ENCODE peak calls at places on chromosome 22, in eight cellular contexts. One of them, this sample, is unnamed.

GRCh38 chr22:50161508-50162390 is 8.8 kb upstream of the PANX2 start:
- DNase-seq in skeletal muscle cell: no peak
- DNase-seq in PC-3: no peak
- DNase-seq in left lobe of liver: no peak
- DNase-seq in HuH-7: no peak
- DNase-seq in MG63: no peak
- DNase-seq in stimulated activated CD4-positive, alpha-beta T cell treated with anti-CD3 and anti-CD28 coated beads, Interleukin-4, amount 100 ng/mL, for 24 hours: no peak
- DNase-seq in activated CD8-positive, alpha-beta memory T cell treated with anti-CD3 and anti-CD28 coated beads, Interleukin-2, amount 50 U/mL, for 48 hours: no peak
- DNase-seq in this sample: no peak

GRCh38 chr22:43288807-43289417 is 54.3 kb downstream of the SCUBE1 start:
- DNase-seq in MG63: no peak
- DNase-seq in stimulated activated CD4-positive, alpha-beta T cell treated with anti-CD3 and anti-CD28 coated beads, Interleukin-4, amount 100 ng/mL, for 24 hours: no peak
- DNase-seq in HuH-7: no peak
- DNase-seq in skeletal muscle cell: no peak
- DNase-seq in left lobe of liver: no peak
- DNase-seq in PC-3: no peak
- DNase-seq in activated CD8-positive, alpha-beta memory T cell treated with anti-CD3 and anti-CD28 coated beads, Interleukin-2, amount 50 U/mL, for 48 hours: no peak
- DNase-seq in this sample: no peak

GRCh38 chr22:19133561-19133960 is 2.5 kb downstream of the TSSK2 start:
- DNase-seq in PC-3: no peak
- DNase-seq in skeletal muscle cell: no peak
- DNase-seq in activated CD8-positive, alpha-beta memory T cell treated with anti-CD3 and anti-CD28 coated beads, Interleukin-2, amount 50 U/mL, for 48 hours: no peak
- DNase-seq in MG63: no peak
- DNase-seq in left lobe of liver: no peak
- DNase-seq in stimulated activated CD4-positive, alpha-beta T cell treated with anti-CD3 and anti-CD28 coated beads, Interleukin-4, amount 100 ng/mL, for 24 hours: no peak
- DNase-seq in HuH-7: no peak
- DNase-seq in this sample: no peak

GRCh38 chr22:48481748-48482147 is 1345.9 kb downstream of the BRD1 start:
- DNase-seq in left lobe of liver: peak; percentile 3
- DNase-seq in MG63: no peak
- DNase-seq in stimulated activated CD4-positive, alpha-beta T cell treated with anti-CD3 and anti-CD28 coated beads, Interleukin-4, amount 100 ng/mL, for 24 hours: no peak
- DNase-seq in PC-3: no peak
- DNase-seq in HuH-7: no peak
- DNase-seq in activated CD8-positive, alpha-beta memory T cell treated with anti-CD3 and anti-CD28 coated beads, Interleukin-2, amount 50 U/mL, for 48 hours: no peak
- DNase-seq in skeletal muscle cell: no peak
- DNase-seq in this sample: no peak

GRCh38 chr22:33194529-33194928 is 136.3 kb upstream of the SYN3 start:
- DNase-seq in PC-3: no peak
- DNase-seq in skeletal muscle cell: no peak
- DNase-seq in activated CD8-positive, alpha-beta memory T cell treated with anti-CD3 and anti-CD28 coated beads, Interleukin-2, amount 50 U/mL, for 48 hours: no peak
- DNase-seq in HuH-7: no peak
- DNase-seq in MG63: no peak
- DNase-seq in stimulated activated CD4-positive, alpha-beta T cell treated with anti-CD3 and anti-CD28 coated beads, Interleukin-4, amount 100 ng/mL, for 24 hours: no peak
- DNase-seq in left lobe of liver: no peak
- DNase-seq in this sample: no peak

GRCh38 chr22:17199131-17199731 is 20.0 kb downstream of the ADA2 start:
- DNase-seq in skeletal muscle cell: peak; percentile 5
- DNase-seq in left lobe of liver: no peak
- DNase-seq in HuH-7: no peak
- DNase-seq in MG63: no peak
- DNase-seq in PC-3: no peak
- DNase-seq in stimulated activated CD4-positive, alpha-beta T cell treated with anti-CD3 and anti-CD28 coated beads, Interleukin-4, amount 100 ng/mL, for 24 hours: no peak
- DNase-seq in activated CD8-positive, alpha-beta memory T cell treated with anti-CD3 and anti-CD28 coated beads, Interleukin-2, amount 50 U/mL, for 48 hours: no peak
- DNase-seq in this sample: peak; percentile 89

GRCh38 chr22:19912236-19912999 is 29.2 kb upstream of the COMT start:
- DNase-seq in HuH-7: no peak
- DNase-seq in PC-3: no peak
- DNase-seq in stimulated activated CD4-positive, alpha-beta T cell treated with anti-CD3 and anti-CD28 coated beads, Interleukin-4, amount 100 ng/mL, for 24 hours: no peak
- DNase-seq in MG63: no peak
- DNase-seq in skeletal muscle cell: no peak
- DNase-seq in left lobe of liver: no peak
- DNase-seq in activated CD8-positive, alpha-beta memory T cell treated with anti-CD3 and anti-CD28 coated beads, Interleukin-2, amount 50 U/mL, for 48 hours: no peak
- DNase-seq in this sample: no peak

GRCh38 chr22:41446057-41446501 is 522 bp downstream of the TOB2 start:
- DNase-seq in skeletal muscle cell: no peak
- DNase-seq in activated CD8-positive, alpha-beta memory T cell treated with anti-CD3 and anti-CD28 coated beads, Interleukin-2, amount 50 U/mL, for 48 hours: no peak
- DNase-seq in MG63: no peak
- DNase-seq in left lobe of liver: peak; percentile 59
- DNase-seq in HuH-7: no peak
- DNase-seq in PC-3: no peak
- DNase-seq in stimulated activated CD4-positive, alpha-beta T cell treated with anti-CD3 and anti-CD28 coated beads, Interleukin-4, amount 100 ng/mL, for 24 hours: peak; percentile 7
- DNase-seq in this sample: no peak

GRCh38 chr22:37499006-37499707 is 13.0 kb upstream of the MFNG start:
- DNase-seq in PC-3: no peak
- DNase-seq in HuH-7: no peak
- DNase-seq in MG63: no peak
- DNase-seq in activated CD8-positive, alpha-beta memory T cell treated with anti-CD3 and anti-CD28 coated beads, Interleukin-2, amount 50 U/mL, for 48 hours: no peak
- DNase-seq in left lobe of liver: no peak
- DNase-seq in skeletal muscle cell: no peak
- DNase-seq in stimulated activated CD4-positive, alpha-beta T cell treated with anti-CD3 and anti-CD28 coated beads, Interleukin-4, amount 100 ng/mL, for 24 hours: no peak
- DNase-seq in this sample: no peak

GRCh38 chr22:30695871-30696655 is 1.4 kb downstream of the OSBP2 start:
- DNase-seq in skeletal muscle cell: no peak
- DNase-seq in stimulated activated CD4-positive, alpha-beta T cell treated with anti-CD3 and anti-CD28 coated beads, Interleukin-4, amount 100 ng/mL, for 24 hours: no peak
- DNase-seq in MG63: no peak
- DNase-seq in left lobe of liver: no peak
- DNase-seq in activated CD8-positive, alpha-beta memory T cell treated with anti-CD3 and anti-CD28 coated beads, Interleukin-2, amount 50 U/mL, for 48 hours: no peak
- DNase-seq in HuH-7: no peak
- DNase-seq in PC-3: no peak
- DNase-seq in this sample: no peak

GRCh38 chr22:49774499-49775151 is 53.0 kb downstream of the BRD1 start:
- DNase-seq in skeletal muscle cell: no peak
- DNase-seq in left lobe of liver: no peak
- DNase-seq in MG63: no peak
- DNase-seq in HuH-7: no peak
- DNase-seq in PC-3: no peak
- DNase-seq in stimulated activated CD4-positive, alpha-beta T cell treated with anti-CD3 and anti-CD28 coated beads, Interleukin-4, amount 100 ng/mL, for 24 hours: no peak
- DNase-seq in activated CD8-positive, alpha-beta memory T cell treated with anti-CD3 and anti-CD28 coated beads, Interleukin-2, amount 50 U/mL, for 48 hours: no peak
- DNase-seq in this sample: no peak

GRCh38 chr22:30830907-30831306 is 136.2 kb downstream of the OSBP2 start:
- DNase-seq in skeletal muscle cell: peak; percentile 74
- DNase-seq in HuH-7: no peak
- DNase-seq in PC-3: peak; percentile 95
- DNase-seq in MG63: peak; percentile 94
- DNase-seq in activated CD8-positive, alpha-beta memory T cell treated with anti-CD3 and anti-CD28 coated beads, Interleukin-2, amount 50 U/mL, for 48 hours: no peak
- DNase-seq in stimulated activated CD4-positive, alpha-beta T cell treated with anti-CD3 and anti-CD28 coated beads, Interleukin-4, amount 100 ng/mL, for 24 hours: no peak
- DNase-seq in left lobe of liver: peak; percentile 23
- DNase-seq in this sample: peak; percentile 42

GRCh38 chr22:45496451-45496941 is 6.2 kb upstream of the FBLN1 start:
- DNase-seq in stimulated activated CD4-positive, alpha-beta T cell treated with anti-CD3 and anti-CD28 coated beads, Interleukin-4, amount 100 ng/mL, for 24 hours: no peak
- DNase-seq in activated CD8-positive, alpha-beta memory T cell treated with anti-CD3 and anti-CD28 coated beads, Interleukin-2, amount 50 U/mL, for 48 hours: no peak
- DNase-seq in left lobe of liver: no peak
- DNase-seq in skeletal muscle cell: no peak
- DNase-seq in PC-3: no peak
- DNase-seq in MG63: no peak
- DNase-seq in HuH-7: no peak
- DNase-seq in this sample: no peak

GRCh38 chr22:32127904-32128303 is 31.2 kb downstream of the C22orf42 start:
- DNase-seq in MG63: no peak
- DNase-seq in PC-3: no peak
- DNase-seq in HuH-7: no peak
- DNase-seq in stimulated activated CD4-positive, alpha-beta T cell treated with anti-CD3 and anti-CD28 coated beads, Interleukin-4, amount 100 ng/mL, for 24 hours: no peak
- DNase-seq in skeletal muscle cell: no peak
- DNase-seq in activated CD8-positive, alpha-beta memory T cell treated with anti-CD3 and anti-CD28 coated beads, Interleukin-2, amount 50 U/mL, for 48 hours: no peak
- DNase-seq in left lobe of liver: no peak
- DNase-seq in this sample: no peak

GRCh38 chr22:48426466-48427380 is 1401.0 kb downstream of the BRD1 start:
- DNase-seq in activated CD8-positive, alpha-beta memory T cell treated with anti-CD3 and anti-CD28 coated beads, Interleukin-2, amount 50 U/mL, for 48 hours: no peak
- DNase-seq in skeletal muscle cell: no peak
- DNase-seq in stimulated activated CD4-positive, alpha-beta T cell treated with anti-CD3 and anti-CD28 coated beads, Interleukin-4, amount 100 ng/mL, for 24 hours: no peak
- DNase-seq in PC-3: no peak
- DNase-seq in MG63: no peak
- DNase-seq in HuH-7: no peak
- DNase-seq in left lobe of liver: no peak
- DNase-seq in this sample: no peak

GRCh38 chr22:20604776-20605221 is 97.4 kb downstream of the MED15 start:
- DNase-seq in left lobe of liver: no peak
- DNase-seq in PC-3: no peak
- DNase-seq in MG63: no peak
- DNase-seq in skeletal muscle cell: no peak
- DNase-seq in stimulated activated CD4-positive, alpha-beta T cell treated with anti-CD3 and anti-CD28 coated beads, Interleukin-4, amount 100 ng/mL, for 24 hours: no peak
- DNase-seq in activated CD8-positive, alpha-beta memory T cell treated with anti-CD3 and anti-CD28 coated beads, Interleukin-2, amount 50 U/mL, for 48 hours: no peak
- DNase-seq in HuH-7: no peak
- DNase-seq in this sample: no peak

This sample was measured in HFF-Myc.